ENCODE peak calls at places on chromosomes 4 and X, in seven cellular contexts. One of them, this sample, is unnamed.

GRCh38 chr4:2696423-2696822 is 59.7 kb downstream of the TNIP2 start:
- DNase-seq in astrocyte of the spinal cord: no peak
- DNase-seq in NCI-H2081: no peak
- DNase-seq in iris pigment epithelial cell: no peak
- DNase-seq in Kasumi-1: no peak
- DNase-seq in HS-27A: no peak
- DNase-seq in SHP77 treated with DMSO at 0.1 percent for 48 hours: no peak
- DNase-seq in this sample: no peak

GRCh38 chrX:46683023-46683422 is 75.9 kb downstream of the SLC9A7 start:
- DNase-seq in astrocyte of the spinal cord: no peak
- DNase-seq in SHP77 treated with DMSO at 0.1 percent for 48 hours: no peak
- DNase-seq in iris pigment epithelial cell: peak
- DNase-seq in NCI-H2081: no peak
- DNase-seq in Kasumi-1: no peak
- DNase-seq in HS-27A: no peak
- DNase-seq in this sample: no peak

GRCh38 chr4:7206856-7207567 is 14.7 kb downstream of the SORCS2 start:
- DNase-seq in SHP77 treated with DMSO at 0.1 percent for 48 hours: no peak
- DNase-seq in NCI-H2081: no peak
- DNase-seq in HS-27A: no peak
- DNase-seq in Kasumi-1: no peak
- DNase-seq in astrocyte of the spinal cord: peak
- DNase-seq in iris pigment epithelial cell: peak
- DNase-seq in this sample: peak

GRCh38 chr4:184746532-184746870 is 12.6 kb upstream of the CENPU start:
- DNase-seq in NCI-H2081: no peak
- DNase-seq in astrocyte of the spinal cord: peak
- DNase-seq in iris pigment epithelial cell: peak
- DNase-seq in SHP77 treated with DMSO at 0.1 percent for 48 hours: no peak
- DNase-seq in HS-27A: no peak
- DNase-seq in Kasumi-1: no peak
- DNase-seq in this sample: peak

GRCh38 chr4:105797225-105797624 is 88.6 kb downstream of the GSTCD start:
- DNase-seq in astrocyte of the spinal cord: no peak
- DNase-seq in iris pigment epithelial cell: peak
- DNase-seq in SHP77 treated with DMSO at 0.1 percent for 48 hours: no peak
- DNase-seq in NCI-H2081: no peak
- DNase-seq in HS-27A: no peak
- DNase-seq in Kasumi-1: no peak
- DNase-seq in this sample: no peak

GRCh38 chr4:53349201-53349600 is 16.7 kb downstream of the SCFD2 start:
- DNase-seq in SHP77 treated with DMSO at 0.1 percent for 48 hours: no peak
- DNase-seq in HS-27A: no peak
- DNase-seq in iris pigment epithelial cell: no peak
- DNase-seq in astrocyte of the spinal cord: no peak
- DNase-seq in NCI-H2081: no peak
- DNase-seq in Kasumi-1: no peak
- DNase-seq in this sample: no peak

GRCh38 chr4:155353923-155354540 is 22.7 kb downstream of the MAP9 start:
- DNase-seq in HS-27A: no peak
- DNase-seq in iris pigment epithelial cell: peak
- DNase-seq in astrocyte of the spinal cord: peak
- DNase-seq in NCI-H2081: peak
- DNase-seq in Kasumi-1: peak
- DNase-seq in SHP77 treated with DMSO at 0.1 percent for 48 hours: no peak
- DNase-seq in this sample: no peak

GRCh38 chr4:94126669-94127068 is 81.0 kb upstream of the SMARCAD1 start:
- DNase-seq in NCI-H2081: no peak
- DNase-seq in Kasumi-1: peak
- DNase-seq in SHP77 treated with DMSO at 0.1 percent for 48 hours: no peak
- DNase-seq in astrocyte of the spinal cord: peak
- DNase-seq in HS-27A: no peak
- DNase-seq in iris pigment epithelial cell: peak
- DNase-seq in this sample: no peak

GRCh38 chr4:113556382-113557134 is 205.0 kb downstream of the CAMK2D start:
- DNase-seq in astrocyte of the spinal cord: no peak
- DNase-seq in HS-27A: no peak
- DNase-seq in NCI-H2081: no peak
- DNase-seq in iris pigment epithelial cell: no peak
- DNase-seq in SHP77 treated with DMSO at 0.1 percent for 48 hours: no peak
- DNase-seq in Kasumi-1: no peak
- DNase-seq in this sample: no peak

GRCh38 chrX:41391606-41392005 is 55.5 kb upstream of the NYX start:
- DNase-seq in iris pigment epithelial cell: no peak
- DNase-seq in HS-27A: no peak
- DNase-seq in astrocyte of the spinal cord: no peak
- DNase-seq in NCI-H2081: no peak
- DNase-seq in Kasumi-1: no peak
- DNase-seq in SHP77 treated with DMSO at 0.1 percent for 48 hours: no peak
- DNase-seq in this sample: no peak

GRCh38 chr4:20333141-20333690 is 81.5 kb downstream of the SLIT2 start:
- DNase-seq in SHP77 treated with DMSO at 0.1 percent for 48 hours: no peak
- DNase-seq in iris pigment epithelial cell: no peak
- DNase-seq in astrocyte of the spinal cord: no peak
- DNase-seq in NCI-H2081: no peak
- DNase-seq in HS-27A: no peak
- DNase-seq in Kasumi-1: no peak
- DNase-seq in this sample: no peak

GRCh38 chrX:41116948-41117347 is 31.7 kb downstream of the USP9X start:
- DNase-seq in Kasumi-1: no peak
- DNase-seq in astrocyte of the spinal cord: no peak
- DNase-seq in iris pigment epithelial cell: peak
- DNase-seq in HS-27A: no peak
- DNase-seq in NCI-H2081: no peak
- DNase-seq in SHP77 treated with DMSO at 0.1 percent for 48 hours: no peak
- DNase-seq in this sample: no peak

GRCh38 chr4:188435381-188435780 is 296.1 kb downstream of the TRIML1 start:
- DNase-seq in iris pigment epithelial cell: no peak
- DNase-seq in HS-27A: no peak
- DNase-seq in NCI-H2081: no peak
- DNase-seq in astrocyte of the spinal cord: no peak
- DNase-seq in SHP77 treated with DMSO at 0.1 percent for 48 hours: no peak
- DNase-seq in Kasumi-1: no peak
- DNase-seq in this sample: no peak

GRCh38 chr4:143381171-143382118 is 44.8 kb downstream of the GAB1 start:
- DNase-seq in HS-27A: no peak
- DNase-seq in SHP77 treated with DMSO at 0.1 percent for 48 hours: no peak
- DNase-seq in NCI-H2081: peak
- DNase-seq in Kasumi-1: no peak
- DNase-seq in iris pigment epithelial cell: peak
- DNase-seq in astrocyte of the spinal cord: peak
- DNase-seq in this sample: no peak

GRCh38 chr4:37971202-37971601 is 11.0 kb downstream of the PTTG2 start:
- DNase-seq in NCI-H2081: no peak
- DNase-seq in HS-27A: no peak
- DNase-seq in Kasumi-1: no peak
- DNase-seq in astrocyte of the spinal cord: no peak
- DNase-seq in iris pigment epithelial cell: no peak
- DNase-seq in SHP77 treated with DMSO at 0.1 percent for 48 hours: no peak
- DNase-seq in this sample: no peak

GRCh38 chrX:47623540-47624027 is 3.9 kb upstream of the SYN1 start:
- DNase-seq in SHP77 treated with DMSO at 0.1 percent for 48 hours: peak
- DNase-seq in astrocyte of the spinal cord: peak
- DNase-seq in Kasumi-1: peak
- DNase-seq in HS-27A: no peak
- DNase-seq in NCI-H2081: peak
- DNase-seq in iris pigment epithelial cell: peak
- DNase-seq in this sample: peak

GRCh38 chrX:108121291-108121690 is 29.7 kb downstream of the ATG4A start:
- DNase-seq in Kasumi-1: no peak
- DNase-seq in HS-27A: no peak
- DNase-seq in iris pigment epithelial cell: no peak
- DNase-seq in astrocyte of the spinal cord: no peak
- DNase-seq in NCI-H2081: no peak
- DNase-seq in SHP77 treated with DMSO at 0.1 percent for 48 hours: no peak
- DNase-seq in this sample: no peak

GRCh38 chr4:74111576-74111975 is 12.6 kb upstream of the CXCL2 start:
- DNase-seq in HS-27A: no peak
- DNase-seq in SHP77 treated with DMSO at 0.1 percent for 48 hours: no peak
- DNase-seq in NCI-H2081: no peak
- DNase-seq in iris pigment epithelial cell: no peak
- DNase-seq in astrocyte of the spinal cord: no peak
- DNase-seq in Kasumi-1: no peak
- DNase-seq in this sample: no peak

GRCh38 chr4:133150643-133151300 is 1.7 kb downstream of the PCDH10 start:
- DNase-seq in Kasumi-1: no peak
- DNase-seq in NCI-H2081: peak
- DNase-seq in astrocyte of the spinal cord: peak
- DNase-seq in iris pigment epithelial cell: no peak
- DNase-seq in SHP77 treated with DMSO at 0.1 percent for 48 hours: peak
- DNase-seq in HS-27A: no peak
- DNase-seq in this sample: no peak

GRCh38 chrX:134634691-134635090 is 23.6 kb downstream of the PLAC1 start:
- DNase-seq in NCI-H2081: no peak
- DNase-seq in HS-27A: no peak
- DNase-seq in astrocyte of the spinal cord: peak
- DNase-seq in Kasumi-1: no peak
- DNase-seq in iris pigment epithelial cell: peak
- DNase-seq in SHP77 treated with DMSO at 0.1 percent for 48 hours: no peak
- DNase-seq in this sample: no peak

GRCh38 chr4:10006236-10006603 is 15.1 kb downstream of the SLC2A9 start:
- DNase-seq in SHP77 treated with DMSO at 0.1 percent for 48 hours: no peak
- DNase-seq in astrocyte of the spinal cord: peak
- DNase-seq in HS-27A: no peak
- DNase-seq in Kasumi-1: peak
- DNase-seq in iris pigment epithelial cell: peak
- DNase-seq in NCI-H2081: peak
- DNase-seq in this sample: peak

GRCh38 chrX:40008841-40009461 is 88.8 kb downstream of the BCOR start:
- DNase-seq in HS-27A: no peak
- DNase-seq in Kasumi-1: no peak
- DNase-seq in astrocyte of the spinal cord: no peak
- DNase-seq in SHP77 treated with DMSO at 0.1 percent for 48 hours: peak
- DNase-seq in NCI-H2081: peak
- DNase-seq in iris pigment epithelial cell: peak
- DNase-seq in this sample: no peak

GRCh38 chr4:68907788-68908700 is 43.6 kb downstream of the UGT2A3 start:
- DNase-seq in astrocyte of the spinal cord: no peak
- DNase-seq in SHP77 treated with DMSO at 0.1 percent for 48 hours: no peak
- DNase-seq in NCI-H2081: no peak
- DNase-seq in Kasumi-1: no peak
- DNase-seq in HS-27A: no peak
- DNase-seq in iris pigment epithelial cell: no peak
- DNase-seq in this sample: no peak

GRCh38 chr4:123997116-123997515 is 600.5 kb downstream of the SPRY1 start:
- DNase-seq in Kasumi-1: no peak
- DNase-seq in HS-27A: no peak
- DNase-seq in NCI-H2081: peak
- DNase-seq in SHP77 treated with DMSO at 0.1 percent for 48 hours: no peak
- DNase-seq in iris pigment epithelial cell: no peak
- DNase-seq in astrocyte of the spinal cord: peak
- DNase-seq in this sample: no peak

GRCh38 chrX:101419489-101419888 is 11.5 kb downstream of the HNRNPH2 start:
- DNase-seq in HS-27A: no peak
- DNase-seq in SHP77 treated with DMSO at 0.1 percent for 48 hours: no peak
- DNase-seq in NCI-H2081: no peak
- DNase-seq in astrocyte of the spinal cord: no peak
- DNase-seq in Kasumi-1: no peak
- DNase-seq in iris pigment epithelial cell: no peak
- DNase-seq in this sample: no peak

GRCh38 chr4:10157478-10158354 is 41.1 kb upstream of the WDR1 start:
- DNase-seq in SHP77 treated with DMSO at 0.1 percent for 48 hours: no peak
- DNase-seq in iris pigment epithelial cell: peak
- DNase-seq in NCI-H2081: peak
- DNase-seq in HS-27A: no peak
- DNase-seq in Kasumi-1: peak
- DNase-seq in astrocyte of the spinal cord: peak
- DNase-seq in this sample: peak

GRCh38 chr4:17528526-17529165 is 13.7 kb downstream of the CLRN2 start:
- DNase-seq in HS-27A: no peak
- DNase-seq in iris pigment epithelial cell: no peak
- DNase-seq in SHP77 treated with DMSO at 0.1 percent for 48 hours: no peak
- DNase-seq in NCI-H2081: no peak
- DNase-seq in Kasumi-1: no peak
- DNase-seq in astrocyte of the spinal cord: no peak
- DNase-seq in this sample: no peak

This sample was measured in Caki2.